ENCODE peak calls at places on chromosome 1, in nine cellular contexts. D is AG08395; Q is sciatic nerve; W is HFFc6; Z is CD8-positive, alpha-beta memory T cell; X is OCI-LY7; A is right atrium auricular region; G is HuH-7; O is fibroblast of gingiva. I is an unnamed sample.

GRCh38 chr1:206880310-206880709 is 14.9 kb downstream of the IL20 start:
- DNase-seq in D (no peak), Q (no peak), W (no peak), Z (no peak), X (no peak), A (no peak), G (no peak), O (no peak), I (no peak)

GRCh38 chr1:189787201-189787600 is 690.5 kb downstream of the BRINP3 start:
- DNase-seq in D (no peak), Q (no peak), W (no peak), Z (no peak), X (no peak), A (no peak), G (no peak), O (no peak), I (no peak)

GRCh38 chr1:41955461-41956159 is 36.9 kb upstream of the HIVEP3 start:
- DNase-seq in D (peak), Q (no peak), W (peak), Z (no peak), X (no peak), A (no peak), G (no peak), O (peak), I (no peak)

GRCh38 chr1:6239950-6240768 is 3.8 kb upstream of the HES3 start:
- DNase-seq in D (peak), Q (no peak), W (peak), Z (no peak), X (no peak), A (no peak), G (peak), O (peak), I (no peak)

GRCh38 chr1:43270421-43271095 is 775 bp downstream of the TMEM125 start:
- DNase-seq in D (no peak), Q (peak), W (no peak), Z (no peak), X (peak), A (no peak), G (no peak), O (no peak), I (no peak)

GRCh38 chr1:145956776-145957442 is 908 bp downstream of the LIX1L start:
- DNase-seq in D (no peak), Q (no peak), W (no peak), Z (no peak), X (peak), A (no peak), G (no peak), O (peak), I (peak)

GRCh38 chr1:28518745-28519341 is 13.0 kb downstream of the RCC1 start:
- DNase-seq in D (no peak), Q (no peak), W (peak), Z (peak), X (peak), A (no peak), G (peak), O (no peak), I (no peak)

GRCh38 chr1:89578151-89578550 is 53.5 kb downstream of the LRRC8B start:
- DNase-seq in D (no peak), Q (no peak), W (no peak), Z (no peak), X (no peak), A (no peak), G (no peak), O (peak), I (no peak)

GRCh38 chr1:228989992-228990827 is 254.9 kb downstream of the RHOU start:
- DNase-seq in D (peak), Q (peak), W (no peak), Z (no peak), X (no peak), A (peak), G (no peak), O (peak), I (peak)

GRCh38 chr1:19468397-19468956 is 16.9 kb downstream of the CAPZB start:
- DNase-seq in D (no peak), Q (no peak), W (no peak), Z (peak), X (no peak), A (no peak), G (peak), O (no peak), I (peak)

GRCh38 chr1:236922190-236922589 is 82.1 kb downstream of the MT1HL1 start:
- DNase-seq in D (no peak), Q (no peak), W (no peak), Z (no peak), X (no peak), A (no peak), G (no peak), O (no peak), I (no peak)